ENCODE peak calls at places on chromosomes 12 and 14, in four cellular contexts. One of them, this sample, is unnamed.

GRCh38 chr14:61608245-61609142 is 86.8 kb upstream of the HIF1A start:
- DNase-seq in NCI-H2029 treated with DMSO at 0.1 percent for 48 hours: peak; percentile 100
- DNase-seq in activated CD8-positive, alpha-beta memory T cell treated with anti-CD3 and anti-CD28 coated beads for 4 hours: no peak
- DNase-seq in ELR: no peak
- DNase-seq in this sample: no peak

GRCh38 chr12:64714551-64714968 is 44.6 kb downstream of the GNS start:
- DNase-seq in NCI-H2029 treated with DMSO at 0.1 percent for 48 hours: no peak
- DNase-seq in activated CD8-positive, alpha-beta memory T cell treated with anti-CD3 and anti-CD28 coated beads for 4 hours: peak; percentile 15
- DNase-seq in ELR: no peak
- DNase-seq in this sample: no peak

GRCh38 chr14:101586531-101587402 is 25.5 kb downstream of the DIO3 start:
- DNase-seq in NCI-H2029 treated with DMSO at 0.1 percent for 48 hours: no peak
- DNase-seq in activated CD8-positive, alpha-beta memory T cell treated with anti-CD3 and anti-CD28 coated beads for 4 hours: no peak
- DNase-seq in ELR: no peak
- DNase-seq in this sample: no peak

GRCh38 chr12:82174936-82175335 is 183.3 kb downstream of the CCDC59 start:
- DNase-seq in NCI-H2029 treated with DMSO at 0.1 percent for 48 hours: peak; percentile 92
- DNase-seq in activated CD8-positive, alpha-beta memory T cell treated with anti-CD3 and anti-CD28 coated beads for 4 hours: no peak
- DNase-seq in ELR: no peak
- DNase-seq in this sample: no peak

GRCh38 chr12:45469902-45470301 is 254.0 kb downstream of the ANO6 start:
- DNase-seq in NCI-H2029 treated with DMSO at 0.1 percent for 48 hours: no peak
- DNase-seq in activated CD8-positive, alpha-beta memory T cell treated with anti-CD3 and anti-CD28 coated beads for 4 hours: no peak
- DNase-seq in ELR: no peak
- DNase-seq in this sample: no peak

GRCh38 chr14:30921305-30921704 is 46.9 kb downstream of the COCH start:
- DNase-seq in NCI-H2029 treated with DMSO at 0.1 percent for 48 hours: no peak
- DNase-seq in activated CD8-positive, alpha-beta memory T cell treated with anti-CD3 and anti-CD28 coated beads for 4 hours: no peak
- DNase-seq in ELR: peak; percentile 5
- DNase-seq in this sample: no peak

GRCh38 chr12:121781751-121782615 is 11.5 kb downstream of the RHOF start:
- DNase-seq in NCI-H2029 treated with DMSO at 0.1 percent for 48 hours: no peak
- DNase-seq in activated CD8-positive, alpha-beta memory T cell treated with anti-CD3 and anti-CD28 coated beads for 4 hours: peak; percentile 45
- DNase-seq in ELR: peak; percentile 58
- DNase-seq in this sample: no peak

GRCh38 chr12:118866346-118866745 is 115.0 kb upstream of the SRRM4 start:
- DNase-seq in NCI-H2029 treated with DMSO at 0.1 percent for 48 hours: no peak
- DNase-seq in activated CD8-positive, alpha-beta memory T cell treated with anti-CD3 and anti-CD28 coated beads for 4 hours: no peak
- DNase-seq in ELR: no peak
- DNase-seq in this sample: no peak

GRCh38 chr14:104249092-104249491 is 110.7 kb downstream of the KIF26A start:
- DNase-seq in NCI-H2029 treated with DMSO at 0.1 percent for 48 hours: no peak
- DNase-seq in activated CD8-positive, alpha-beta memory T cell treated with anti-CD3 and anti-CD28 coated beads for 4 hours: no peak
- DNase-seq in ELR: no peak
- DNase-seq in this sample: no peak

GRCh38 chr14:33184587-33184986 is 245.9 kb downstream of the NPAS3 start:
- DNase-seq in NCI-H2029 treated with DMSO at 0.1 percent for 48 hours: peak; percentile 73
- DNase-seq in activated CD8-positive, alpha-beta memory T cell treated with anti-CD3 and anti-CD28 coated beads for 4 hours: no peak
- DNase-seq in ELR: peak; percentile 4
- DNase-seq in this sample: peak; percentile 1

GRCh38 chr14:100303179-100303578 is 3.1 kb downstream of the SLC25A29 start:
- DNase-seq in NCI-H2029 treated with DMSO at 0.1 percent for 48 hours: no peak
- DNase-seq in activated CD8-positive, alpha-beta memory T cell treated with anti-CD3 and anti-CD28 coated beads for 4 hours: no peak
- DNase-seq in ELR: peak; percentile 56
- DNase-seq in this sample: peak; percentile 30

GRCh38 chr12:51866762-51867161 is 18.2 kb upstream of the FIGNL2 start:
- DNase-seq in NCI-H2029 treated with DMSO at 0.1 percent for 48 hours: no peak
- DNase-seq in activated CD8-positive, alpha-beta memory T cell treated with anti-CD3 and anti-CD28 coated beads for 4 hours: no peak
- DNase-seq in ELR: no peak
- DNase-seq in this sample: no peak

GRCh38 chr14:68210729-68211299 is 391.2 kb downstream of the RAD51B start:
- DNase-seq in NCI-H2029 treated with DMSO at 0.1 percent for 48 hours: no peak
- DNase-seq in activated CD8-positive, alpha-beta memory T cell treated with anti-CD3 and anti-CD28 coated beads for 4 hours: peak; percentile 33
- DNase-seq in ELR: peak; percentile 94
- DNase-seq in this sample: peak; percentile 57

GRCh38 chr12:103455020-103455763 is 40.6 kb downstream of the C12orf42 start:
- DNase-seq in NCI-H2029 treated with DMSO at 0.1 percent for 48 hours: no peak
- DNase-seq in activated CD8-positive, alpha-beta memory T cell treated with anti-CD3 and anti-CD28 coated beads for 4 hours: no peak
- DNase-seq in ELR: no peak
- DNase-seq in this sample: no peak

GRCh38 chr12:54409267-54409666 is 9.8 kb downstream of the ITGA5 start:
- DNase-seq in NCI-H2029 treated with DMSO at 0.1 percent for 48 hours: no peak
- DNase-seq in activated CD8-positive, alpha-beta memory T cell treated with anti-CD3 and anti-CD28 coated beads for 4 hours: no peak
- DNase-seq in ELR: no peak
- DNase-seq in this sample: no peak

GRCh38 chr12:89433634-89434033 is 81.3 kb upstream of the DUSP6 start:
- DNase-seq in NCI-H2029 treated with DMSO at 0.1 percent for 48 hours: no peak
- DNase-seq in activated CD8-positive, alpha-beta memory T cell treated with anti-CD3 and anti-CD28 coated beads for 4 hours: no peak
- DNase-seq in ELR: no peak
- DNase-seq in this sample: no peak

GRCh38 chr12:30794591-30795409 is 40.0 kb upstream of the CAPRIN2 start:
- DNase-seq in NCI-H2029 treated with DMSO at 0.1 percent for 48 hours: no peak
- DNase-seq in activated CD8-positive, alpha-beta memory T cell treated with anti-CD3 and anti-CD28 coated beads for 4 hours: no peak
- DNase-seq in ELR: peak; percentile 92
- DNase-seq in this sample: peak; percentile 70

GRCh38 chr14:87450193-87450592 is 542.8 kb downstream of the GALC start:
- DNase-seq in NCI-H2029 treated with DMSO at 0.1 percent for 48 hours: no peak
- DNase-seq in activated CD8-positive, alpha-beta memory T cell treated with anti-CD3 and anti-CD28 coated beads for 4 hours: no peak
- DNase-seq in ELR: no peak
- DNase-seq in this sample: no peak

GRCh38 chr14:102891556-102891955 is 30.9 kb upstream of the AMN start:
- DNase-seq in NCI-H2029 treated with DMSO at 0.1 percent for 48 hours: no peak
- DNase-seq in activated CD8-positive, alpha-beta memory T cell treated with anti-CD3 and anti-CD28 coated beads for 4 hours: no peak
- DNase-seq in ELR: peak; percentile 72
- DNase-seq in this sample: no peak

GRCh38 chr14:104830781-104831180 is 29.9 kb downstream of the ZBTB42 start:
- DNase-seq in NCI-H2029 treated with DMSO at 0.1 percent for 48 hours: no peak
- DNase-seq in activated CD8-positive, alpha-beta memory T cell treated with anti-CD3 and anti-CD28 coated beads for 4 hours: no peak
- DNase-seq in ELR: no peak
- DNase-seq in this sample: no peak

GRCh38 chr12:95004610-95005009 is 1.1 kb upstream of the NDUFA12 start:
- DNase-seq in NCI-H2029 treated with DMSO at 0.1 percent for 48 hours: no peak
- DNase-seq in activated CD8-positive, alpha-beta memory T cell treated with anti-CD3 and anti-CD28 coated beads for 4 hours: no peak
- DNase-seq in ELR: no peak
- DNase-seq in this sample: no peak